ENCODE peak calls at places on chromosomes 3 and 15, in seven cellular contexts. W is effector memory CD4-positive, alpha-beta T cell; M is uterus; H is GM06990; X is PC-3; L is HL-60; F is iPS DF 6.9. Y is an unnamed sample.

GRCh38 chr3:65563844-65564243 is 474.9 kb downstream of the MAGI1 start:
- DNase-seq in W (no peak), M (no peak), H (no peak), X (no peak), L (no peak), F (no peak), Y (no peak)

GRCh38 chr3:53796161-53796560 is 50.1 kb downstream of the CHDH start:
- DNase-seq in W (no peak), M (no peak), H (no peak), X (no peak), L (no peak), F (no peak), Y (no peak)

GRCh38 chr15:57218826-57219576 is 157.3 kb upstream of the CGNL1 start:
- DNase-seq in W (no peak), M (no peak), H (no peak), X (no peak), L (peak; percentile 90), F (peak; percentile 57), Y (no peak)

GRCh38 chr15:65130941-65131340 is 2.7 kb downstream of the PDCD7 start:
- DNase-seq in W (no peak), M (no peak), H (no peak), X (no peak), L (no peak), F (no peak), Y (no peak)

GRCh38 chr15:75597667-75598341 is 18.7 kb upstream of the PTPN9 start:
- DNase-seq in W (no peak), M (no peak), H (no peak), X (no peak), L (no peak), F (no peak), Y (no peak)

GRCh38 chr15:60582370-60583036 is 103.6 kb upstream of the ICE2 start:
- DNase-seq in W (peak; percentile 54), M (no peak), H (no peak), X (no peak), L (no peak), F (no peak), Y (no peak)

GRCh38 chr15:45456212-45457106 is 66.1 kb downstream of the SLC30A4 start:
- DNase-seq in W (peak; percentile 76), M (peak; percentile 65), H (no peak), X (peak; percentile 98), L (peak; percentile 88), F (no peak), Y (peak; percentile 31)

GRCh38 chr15:35557544-35557943 is 11.6 kb upstream of the DPH6 start:
- DNase-seq in W (no peak), M (no peak), H (no peak), X (peak; percentile 87), L (no peak), F (no peak), Y (no peak)

GRCh38 chr15:83694030-83694429 is 40.1 kb downstream of the ADAMTSL3 start:
- DNase-seq in W (no peak), M (peak; percentile 34), H (no peak), X (peak; percentile 79), L (no peak), F (no peak), Y (no peak)

GRCh38 chr3:65245133-65246076 is 557.6 kb upstream of the ADAMTS9 start:
- DNase-seq in W (no peak), M (no peak), H (no peak), X (no peak), L (no peak), F (no peak), Y (no peak)

GRCh38 chr3:55571913-55572312 is 84.8 kb upstream of the WNT5A start:
- DNase-seq in W (no peak), M (no peak), H (no peak), X (no peak), L (no peak), F (peak; percentile 84), Y (no peak)

GRCh38 chr15:77691607-77692006 is 58.9 kb upstream of the LINGO1 start:
- DNase-seq in W (no peak), M (no peak), H (no peak), X (no peak), L (no peak), F (no peak), Y (no peak)

GRCh38 chr15:31405200-31405929 is 78.7 kb downstream of the KLF13 start:
- DNase-seq in W (no peak), M (no peak), H (no peak), X (peak; percentile 83), L (peak; percentile 45), F (no peak), Y (no peak)

GRCh38 chr3:188975612-188976314 is 196.0 kb upstream of the TPRG1 start:
- DNase-seq in W (no peak), M (no peak), H (no peak), X (peak; percentile 72), L (no peak), F (no peak), Y (no peak)

GRCh38 chr3:126270145-126270811 is 86.9 kb downstream of the KLF15 start:
- DNase-seq in W (no peak), M (peak; percentile 70), H (no peak), X (no peak), L (no peak), F (no peak), Y (peak; percentile 64)

GRCh38 chr3:136151219-136151618 is 44.9 kb downstream of the MSL2 start:
- DNase-seq in W (no peak), M (no peak), H (no peak), X (no peak), L (no peak), F (no peak), Y (no peak)

GRCh38 chr15:41933771-41934170 is 38.6 kb downstream of the EHD4 start:
- DNase-seq in W (no peak), M (no peak), H (no peak), X (peak; percentile 88), L (no peak), F (no peak), Y (no peak)

GRCh38 chr15:67741313-67741712 is 84.0 kb upstream of the SKOR1 start:
- DNase-seq in W (no peak), M (no peak), H (no peak), X (no peak), L (peak; percentile 57), F (no peak), Y (no peak)

GRCh38 chr15:67740376-67740775 is 84.9 kb upstream of the SKOR1 start:
- DNase-seq in W (no peak), M (no peak), H (no peak), X (no peak), L (no peak), F (no peak), Y (no peak)

GRCh38 chr15:67736810-67737209 is 88.5 kb upstream of the SKOR1 start:
- DNase-seq in W (no peak), M (no peak), H (no peak), X (no peak), L (no peak), F (no peak), Y (no peak)

GRCh38 chr15:67735896-67736295 is 89.4 kb upstream of the SKOR1 start:
- DNase-seq in W (no peak), M (no peak), H (no peak), X (no peak), L (no peak), F (no peak), Y (no peak)

GRCh38 chr15:67738056-67738455 is 87.3 kb upstream of the SKOR1 start:
- DNase-seq in W (no peak), M (no peak), H (no peak), X (no peak), L (no peak), F (no peak), Y (no peak)
- H3K27me3 ChIP-seq in W (no peaks in the 10 kb centered on the region), M (no peaks in the 10 kb centered on the region), H (no peaks in the 10 kb centered on the region), X (no peaks in the 10 kb centered on the region), L (no peaks in the 10 kb centered on the region), F (no peaks in the 10 kb centered on the region), Y (no peaks in the 10 kb centered on the region)

DNA sequence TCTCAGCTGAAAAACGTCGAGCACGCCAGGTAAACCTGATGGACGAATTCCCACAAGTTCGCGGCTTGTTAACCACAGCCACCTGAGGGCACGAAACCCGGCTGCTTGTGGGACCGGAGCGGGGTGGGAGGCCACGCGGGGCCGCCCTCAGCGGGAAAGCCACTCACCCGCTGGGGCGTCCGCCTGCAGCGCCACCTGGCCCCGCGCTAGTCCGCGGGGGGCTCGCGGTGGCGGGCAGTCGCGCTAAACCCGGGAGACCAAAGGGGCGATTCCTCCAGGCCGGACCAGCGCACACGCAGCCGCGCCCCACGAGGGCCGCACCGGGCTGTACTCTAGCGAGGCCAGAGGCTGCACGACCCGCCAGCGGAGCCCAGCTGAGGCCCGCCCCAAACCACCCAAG is 15.7 kb upstream of the CFAP161 start:
- DNase-seq in W (no peak), M (no peak), H (no peak), X (no peak), L (no peak), F (no peak), Y (no peak)
- H3K4me3 ChIP-seq in W (no peak overlapping the region), M (no peak overlapping the region), H (no peak overlapping the region), X (no peak overlapping the region), L (no peak overlapping the region), F (peak overlapping the region; percentile 34), Y (no peak overlapping the region)

DNA sequence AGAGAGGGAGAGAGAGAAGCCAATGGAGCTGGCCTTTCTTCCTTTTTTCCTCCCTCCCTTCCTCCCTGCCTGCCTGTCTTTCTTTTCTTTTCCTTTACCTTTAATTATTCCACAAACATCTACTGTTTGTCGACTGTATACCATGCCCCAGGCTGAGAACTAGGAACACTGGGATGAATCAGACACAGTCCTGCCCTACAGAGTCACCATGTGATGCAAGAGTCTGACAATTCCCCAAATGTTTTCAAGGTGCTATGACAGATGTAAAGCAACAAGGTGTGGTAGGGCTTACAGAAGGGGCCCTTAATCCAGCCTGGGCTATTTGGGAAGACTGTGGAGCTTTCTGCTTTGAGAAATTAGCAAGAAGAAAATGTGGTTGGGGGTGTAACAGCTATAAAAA is 4.0 kb upstream of the SPSB4 start:
- DNase-seq in W (no peak), M (no peak), H (no peak), X (peak; percentile 6), L (no peak), F (no peak), Y (no peak)
- H3K27me3 ChIP-seq in W (peaks cover 8% of the 10 kb centered on the region), M (no peaks in the 10 kb centered on the region), H (peaks cover 3% of the 10 kb centered on the region), X (peaks cover 24% of the 10 kb centered on the region), L (peaks cover 32% of the 10 kb centered on the region), F (no peaks in the 10 kb centered on the region), Y (no peaks in the 10 kb centered on the region)

GRCh38 chr3:122502139-122502538 is 12.6 kb downstream of the KPNA1 start:
- DNase-seq in W (no peak), M (no peak), H (no peak), X (no peak), L (no peak), F (no peak), Y (no peak)

GRCh38 chr3:122496529-122496928 is 18.2 kb downstream of the KPNA1 start:
- DNase-seq in W (no peak), M (no peak), H (no peak), X (no peak), L (no peak), F (no peak), Y (no peak)

GRCh38 chr3:122498152-122498551 is 16.6 kb downstream of the KPNA1 start:
- DNase-seq in W (no peak), M (no peak), H (no peak), X (no peak), L (no peak), F (no peak), Y (no peak)

GRCh38 chr3:122493296-122493695 is 21.4 kb downstream of the KPNA1 start:
- DNase-seq in W (no peak), M (no peak), H (no peak), X (no peak), L (no peak), F (no peak), Y (no peak)

DNA sequence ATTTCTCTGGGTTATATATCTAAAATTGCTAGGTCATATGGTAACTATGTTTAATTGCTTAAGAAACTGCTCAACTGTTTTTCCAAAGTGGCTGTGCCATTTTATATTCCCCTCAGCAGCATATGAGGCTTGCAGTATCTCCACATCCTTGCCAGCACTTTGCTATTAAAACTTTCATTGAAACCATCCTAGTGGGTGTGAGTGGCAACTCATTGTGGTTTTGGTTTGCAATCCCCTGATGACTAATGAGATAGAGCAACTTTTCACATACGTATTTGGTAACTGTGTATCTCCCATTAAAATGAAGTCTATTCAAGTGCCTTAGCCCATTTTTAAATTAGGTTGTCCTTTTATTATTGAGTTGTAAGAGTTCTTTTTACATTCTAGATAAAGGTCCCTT is 17.3 kb downstream of the KPNA1 start:
- DNase-seq in W (no peak), M (no peak), H (peak; percentile 33), X (peak; percentile 95), L (peak; percentile 31), F (no peak), Y (no peak)
- H3K4me3 ChIP-seq in W (no peak overlapping the region), M (no peak overlapping the region), H (no peak overlapping the region), X (no peak overlapping the region), L (no peak overlapping the region), F (no peak overlapping the region), Y (no peak overlapping the region)